ENCODE peak calls at places on chromosomes 7 and 10, in nine cellular contexts. I is neural progenitor cell, P is cardiac muscle cell, V is fibroblast of mammary gland, D is colonic mucosa, B is Peyer's patch, Y is left lung, M is GM12864, W is AG09309. S is an unnamed sample.

GRCh38 chr10:44395902-44396670 is 11.2 kb upstream of the CXCL12 start:
- DNase-seq in B (no peak), M (no peak), P (no peak), D (no peak), I (no peak), V (no peak), W (no peak), Y (no peak), S (no peak)

GRCh38 chr7:28830831-28831230 is 127.3 kb downstream of the TRIL start:
- DNase-seq in I (no peak), P (no peak), Y (no peak), B (no peak), D (no peak), M (no peak), V (no peak), W (no peak), S (no peak)

GRCh38 chr7:30595461-30596042 is 874 bp downstream of the GARS1 start:
- DNase-seq in M (no peak), P (no peak), W (no peak), Y (no peak), I (no peak), B (no peak), V (no peak), D (peak; percentile 20), S (no peak)

GRCh38 chr10:89342219-89342966 is 14.6 kb downstream of the IFIT3 start:
- DNase-seq in P (no peak), V (peak; percentile 96), B (no peak), M (no peak), D (no peak), I (no peak), Y (no peak), W (no peak), S (peak; percentile 78)

GRCh38 chr10:49255883-49256282 is 43.1 kb upstream of the C10orf71 start:
- DNase-seq in B (no peak), D (no peak), Y (no peak), P (no peak), I (no peak), M (no peak), W (no peak), V (no peak), S (no peak)

GRCh38 chr10:88472540-88472939 is 110.6 kb downstream of the RNLS start:
- DNase-seq in I (no peak), M (no peak), W (no peak), P (no peak), D (no peak), B (no peak), V (peak; percentile 22), Y (no peak), S (no peak)

GRCh38 chr7:116691664-116692063 is 19.7 kb downstream of the MET start:
- DNase-seq in B (no peak), P (peak; percentile 40), W (no peak), V (peak; percentile 78), D (no peak), M (no peak), Y (no peak), I (no peak), S (peak; percentile 61)

GRCh38 chr10:86255405-86256251 is 111.0 kb downstream of the GRID1 start:
- DNase-seq in Y (no peak), B (peak; percentile 31), M (no peak), D (peak; percentile 11), P (no peak), I (no peak), W (no peak), V (no peak), S (no peak)

GRCh38 chr7:65975814-65976445 is 6.1 kb downstream of the GUSB start:
- DNase-seq in M (no peak), P (no peak), V (no peak), Y (no peak), W (no peak), D (no peak), I (no peak), B (peak; percentile 25), S (no peak)

GRCh38 chr7:27921081-27921836 is 181.3 kb downstream of the TAX1BP1 start:
- DNase-seq in B (no peak), D (peak; percentile 73), V (peak; percentile 82), W (peak; percentile 94), I (peak; percentile 80), M (peak; percentile 57), P (peak; percentile 71), Y (no peak), S (peak; percentile 70)

GRCh38 chr10:124065382-124066155 is 27.8 kb downstream of the CHST15 start:
- DNase-seq in Y (no peak), M (no peak), D (no peak), B (no peak), W (no peak), P (no peak), V (no peak), I (peak; percentile 34), S (no peak)

GRCh38 chr10:124292911-124293640 is 125.6 kb downstream of the OAT start:
- DNase-seq in D (no peak), M (no peak), I (no peak), W (no peak), P (no peak), V (no peak), Y (peak; percentile 19), B (peak; percentile 34), S (no peak)

GRCh38 chr7:143394777-143395176 is 13.6 kb downstream of the ZYX start:
- DNase-seq in D (no peak), M (no peak), Y (no peak), W (no peak), I (no peak), P (no peak), B (no peak), V (no peak), S (no peak)

GRCh38 chr7:29289156-29290021 is 94.8 kb downstream of the CHN2 start:
- DNase-seq in W (no peak), D (no peak), V (peak; percentile 35), Y (no peak), M (peak; percentile 31), I (peak; percentile 47), P (no peak), B (no peak), S (no peak)

GRCh38 chr10:77613476-77614130 is 24.0 kb downstream of the KCNMA1 start:
- DNase-seq in D (peak; percentile 60), V (no peak), I (peak; percentile 50), Y (no peak), W (no peak), B (no peak), M (no peak), P (no peak), S (peak; percentile 37)

GRCh38 chr10:9157656-9158055 is 1103.2 kb downstream of the GATA3 start:
- DNase-seq in Y (no peak), P (no peak), M (no peak), I (no peak), B (no peak), D (no peak), W (no peak), V (no peak), S (no peak)

GRCh38 chr7:90248706-90249105 is 3.7 kb downstream of the CFAP69 start:
- DNase-seq in V (no peak), P (no peak), M (no peak), D (no peak), W (no peak), I (no peak), B (no peak), Y (no peak), S (no peak)

DNA sequence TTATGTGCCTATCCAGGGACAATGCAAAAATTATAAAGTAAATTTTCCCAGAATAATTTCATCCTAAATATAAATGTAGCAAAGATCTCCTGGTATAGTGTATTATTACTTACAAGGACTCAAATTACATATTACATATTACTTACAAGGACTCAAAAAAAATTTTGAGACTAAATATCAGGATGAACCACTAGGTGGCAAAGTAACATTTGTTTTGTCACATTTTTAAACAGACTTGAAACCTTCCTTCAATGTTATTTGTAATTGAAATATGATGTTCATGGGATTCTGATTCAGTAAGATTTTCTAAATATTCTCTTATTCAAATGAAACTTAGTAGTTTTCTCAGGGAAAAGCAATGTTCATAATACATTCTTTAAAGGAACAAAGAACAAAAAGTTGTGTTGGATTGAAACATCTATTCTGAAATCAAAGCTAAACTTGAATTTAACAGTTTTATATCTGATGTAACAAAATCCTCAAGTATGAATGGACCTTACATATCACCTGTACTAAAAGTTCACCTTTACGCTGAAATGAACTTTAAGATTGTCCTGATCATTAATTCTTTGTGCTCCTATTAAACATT is 74.3 kb upstream of the GNAI1 start:
- DNase-seq in B (no peak), Y (no peak), V (peak; percentile 77), M (peak; percentile 7), I (peak; percentile 38), D (no peak), P (peak; percentile 49), W (peak; percentile 58), S (peak; percentile 73)
- TF ChIP-seq CTCF in B (peak; percentile 48), Y (peak; percentile 30), V (peak; percentile 47), M (no peak), I (peak; percentile 72), D (no peak), P (peak; percentile 40), W (peak; percentile 14), S (peak; percentile 27)

GRCh38 chr7:158312789-158313188 is 274.8 kb downstream of the PTPRN2 start:
- DNase-seq in P (no peak), D (no peak), W (no peak), B (no peak), Y (no peak), V (no peak), I (no peak), M (no peak), S (no peak)
- H3K4me3 ChIP-seq in P (no peak overlapping the region), D (no peak overlapping the region), W (no peak overlapping the region), B (no peak overlapping the region), Y (no peak overlapping the region), V (no peak overlapping the region), I (no peak overlapping the region), M (no peak overlapping the region), S (no peak overlapping the region)

GRCh38 chr7:44974549-44974948 is 4.3 kb downstream of the MYO1G start:
- DNase-seq in M (no peak), W (no peak), Y (no peak), V (no peak), D (no peak), P (no peak), I (no peak), B (no peak), S (no peak)

GRCh38 chr7:44972562-44972961 is 6.3 kb downstream of the MYO1G start:
- DNase-seq in I (no peak), P (no peak), D (no peak), B (peak; percentile 30), Y (no peak), M (no peak), V (no peak), W (no peak), S (no peak)

GRCh38 chr7:44975331-44976039 is 3.3 kb downstream of the MYO1G start:
- DNase-seq in V (no peak), M (no peak), D (no peak), B (no peak), W (no peak), I (no peak), P (no peak), Y (no peak), S (no peak)

GRCh38 chr7:44971991-44972441 is 6.8 kb downstream of the MYO1G start:
- DNase-seq in Y (no peak), P (no peak), D (no peak), M (no peak), V (no peak), I (no peak), B (peak; percentile 30), W (no peak), S (no peak)

GRCh38 chr7:44973610-44974401 is 5.0 kb downstream of the MYO1G start:
- DNase-seq in D (peak; percentile 40), Y (no peak), I (peak; percentile 55), P (no peak), M (no peak), B (peak; percentile 71), W (no peak), V (no peak), S (peak; percentile 30)
- TF ChIP-seq CTCF in D (peak; percentile 48), Y (peak; percentile 60), I (peak; percentile 51), P (peak; percentile 76), M (peak; percentile 66), B (peak; percentile 34), W (peak; percentile 65), V (peak; percentile 64), S (peak; percentile 35)

GRCh38 chr7:106108988-106109387 is 3.1 kb downstream of the SYPL1 start:
- DNase-seq in P (no peak), I (peak; percentile 6), D (no peak), V (peak; percentile 17), B (no peak), M (no peak), W (no peak), Y (no peak), S (no peak)
- H3K4me3 ChIP-seq in P (no peak overlapping the region), I (no peak overlapping the region), D (no peak overlapping the region), V (no peak overlapping the region), B (no peak overlapping the region), M (peak overlapping the region; percentile 46), W (no peak overlapping the region), Y (no peak overlapping the region), S (peak overlapping the region; percentile 18)

S was measured in epithelial cell of esophagus.